ENCODE peak calls at places on chromosome 21, in nine cellular contexts. S is HL-60, O is T-cell, M is ovary, I is SJCRH30, F is breast epithelium, E is NCI-H2029, G is astrocyte, U is neuronal stem cell. N is an unnamed sample.

GRCh38 chr21:39610705-39611104 is 2.0 kb upstream of the B3GALT5 start:
- DNase-seq in S (no peak), F (no peak), G (no peak), M (no peak), U (no peak), O (no peak), I (peak; percentile 75), E (no peak), N (no peak)

GRCh38 chr21:44846485-44847260 is 26.8 kb downstream of the PTTG1IP start:
- DNase-seq in S (peak; percentile 93), U (no peak), I (no peak), O (peak; percentile 44), G (peak; percentile 44), M (peak; percentile 20), F (peak; percentile 53), E (no peak), N (peak; percentile 49)

GRCh38 chr21:32595431-32595830 is 10.1 kb upstream of the TCP10L start:
- DNase-seq in I (no peak), S (no peak), U (no peak), M (no peak), E (no peak), F (no peak), G (no peak), O (no peak), N (no peak)

GRCh38 chr21:44489962-44490361 is 34.7 kb downstream of the LRRC3 start:
- DNase-seq in U (no peak), O (no peak), I (no peak), F (no peak), E (no peak), M (no peak), G (no peak), S (no peak), N (no peak)

GRCh38 chr21:28537371-28538079 is 455.2 kb downstream of the LTN1 start:
- DNase-seq in F (no peak), M (no peak), O (no peak), I (no peak), U (no peak), S (no peak), G (peak; percentile 98), E (no peak), N (no peak)

GRCh38 chr21:42621166-42621827 is 32.1 kb upstream of the PDE9A start:
- DNase-seq in G (no peak), U (no peak), I (no peak), O (no peak), F (peak; percentile 51), S (no peak), E (no peak), M (no peak), N (no peak)

GRCh38 chr21:45959182-45959581 is 22.4 kb upstream of the COL6A1 start:
- DNase-seq in O (no peak), S (no peak), E (no peak), G (no peak), I (no peak), U (no peak), M (no peak), F (no peak), N (no peak)

GRCh38 chr21:34544032-34544496 is 32.1 kb upstream of the KCNE1 start:
- DNase-seq in G (peak; percentile 61), F (peak; percentile 67), U (no peak), M (peak; percentile 49), S (peak; percentile 61), E (peak; percentile 90), I (peak; percentile 79), O (peak; percentile 2), N (peak; percentile 79)

GRCh38 chr21:15050588-15051377 is 14.0 kb downstream of the NRIP1 start:
- DNase-seq in O (no peak), M (no peak), G (no peak), S (no peak), I (no peak), E (no peak), U (no peak), F (no peak), N (no peak)

GRCh38 chr21:17539323-17539722 is 26.5 kb downstream of the CXADR start:
- DNase-seq in I (no peak), G (no peak), U (no peak), M (no peak), E (no peak), O (no peak), S (no peak), F (no peak), N (no peak)

GRCh38 chr21:44377922-44378645 is 24.7 kb downstream of the TRPM2 start:
- DNase-seq in U (no peak), I (no peak), G (no peak), M (no peak), F (no peak), S (no peak), O (no peak), E (no peak), N (no peak)

GRCh38 chr21:34298797-34299539 is 64.8 kb upstream of the KCNE2 start:
- DNase-seq in G (no peak), U (no peak), E (no peak), S (no peak), I (no peak), F (no peak), M (no peak), O (no peak), N (no peak)

GRCh38 chr21:46150491-46151121 is 4.8 kb downstream of the FTCD start:
- DNase-seq in U (no peak), E (no peak), G (no peak), O (no peak), I (no peak), F (no peak), S (no peak), M (peak; percentile 12), N (peak; percentile 11)

GRCh38 chr21:45004481-45005263 is 64.8 kb downstream of the SLX9 start:
- DNase-seq in M (no peak), I (no peak), E (no peak), U (no peak), O (no peak), G (peak; percentile 50), F (peak; percentile 75), S (no peak), N (no peak)

GRCh38 chr21:42214081-42214750 is 4.7 kb upstream of the ABCG1 start:
- DNase-seq in F (no peak), U (no peak), I (no peak), E (no peak), G (no peak), S (no peak), M (no peak), O (no peak), N (no peak)

GRCh38 chr21:45998871-45999580 is 17.5 kb downstream of the COL6A1 start:
- DNase-seq in E (no peak), S (no peak), M (peak; percentile 23), O (no peak), I (no peak), G (no peak), F (peak; percentile 7), U (no peak), N (no peak)

GRCh38 chr21:15029077-15029476 is 35.7 kb downstream of the NRIP1 start:
- DNase-seq in F (no peak), E (no peak), I (no peak), U (no peak), S (no peak), O (no peak), M (no peak), G (no peak), N (no peak)

GRCh38 chr21:34144224-34144623 is 70.8 kb downstream of the MRPS6 start:
- DNase-seq in E (no peak), S (no peak), O (no peak), U (no peak), F (no peak), M (no peak), I (no peak), G (no peak), N (no peak)

GRCh38 chr21:42357307-42357706 is 6.5 kb upstream of the TFF2 start:
- DNase-seq in S (no peak), E (no peak), F (no peak), U (no peak), I (no peak), O (no peak), G (no peak), M (no peak), N (no peak)

GRCh38 chr21:42844411-42845113 is 34.8 kb downstream of the WDR4 start:
- DNase-seq in G (no peak), U (no peak), S (no peak), E (no peak), O (no peak), F (peak; percentile 62), I (no peak), M (peak; percentile 13), N (no peak)

GRCh38 chr21:31879911-31880310 is 7.1 kb downstream of the HUNK start:
- DNase-seq in S (no peak), U (no peak), E (no peak), F (no peak), O (no peak), M (no peak), G (no peak), I (peak; percentile 96), N (no peak)

GRCh38 chr21:46194374-46195334 is 10.4 kb upstream of the SPATC1L start:
- DNase-seq in U (no peak), M (peak; percentile 15), O (no peak), I (no peak), E (no peak), S (no peak), G (no peak), F (no peak), N (peak; percentile 11)

GRCh38 chr21:28436286-28436932 is 556.3 kb downstream of the LTN1 start:
- DNase-seq in U (no peak), G (peak; percentile 74), E (no peak), S (no peak), O (no peak), I (no peak), M (no peak), F (no peak), N (no peak)

GRCh38 chr21:35697321-35697808 is 363.0 kb downstream of the SETD4 start:
- DNase-seq in E (peak; percentile 81), F (peak; percentile 32), G (peak; percentile 35), S (peak; percentile 53), O (no peak), I (peak; percentile 84), U (no peak), M (peak; percentile 64), N (peak; percentile 76)

GRCh38 chr21:24367936-24368335 is 1239.3 kb downstream of the MRPL39 start:
- DNase-seq in E (no peak), S (no peak), F (no peak), U (no peak), G (peak; percentile 38), I (no peak), M (no peak), O (no peak), N (no peak)

GRCh38 chr21:38486221-38486620 is 12.1 kb downstream of the ERG start:
- DNase-seq in M (no peak), G (peak; percentile 95), F (no peak), I (no peak), S (no peak), U (no peak), O (no peak), E (peak; percentile 85), N (no peak)

GRCh38 chr21:16587141-16587570 is 857.4 kb downstream of the USP25 start:
- DNase-seq in S (no peak), O (no peak), U (no peak), I (no peak), F (peak; percentile 48), E (peak; percentile 84), M (peak; percentile 50), G (peak; percentile 73), N (peak; percentile 54)

GRCh38 chr21:44780140-44780508 is 21.5 kb downstream of the UBE2G2 start:
- DNase-seq in U (no peak), O (no peak), M (no peak), E (no peak), G (no peak), S (no peak), I (no peak), F (no peak), N (no peak)

GRCh38 chr21:33685613-33686197 is 43.4 kb downstream of the ITSN1 start:
- DNase-seq in E (no peak), U (no peak), O (no peak), G (peak; percentile 85), M (no peak), F (no peak), S (no peak), I (no peak), N (no peak)

GRCh38 chr21:36909901-36910561 is 56.4 kb downstream of the HLCS start:
- DNase-seq in I (no peak), S (no peak), F (no peak), G (peak; percentile 99), U (no peak), E (peak; percentile 18), M (no peak), O (no peak), N (no peak)